ENCODE peak calls at places on chromosomes 4 and X, in four cellular contexts. C is IMR-90, O is mesendoderm, X is H1. Q is an unnamed sample.

GRCh38 chr4:142615324-142615665 is 230.8 kb downstream of the INPP4B start:
- DNase-seq in C (peak), O (peak), X (no peak), Q (no peak)

GRCh38 chr4:111652206-111652605 is 493.0 kb upstream of the FAM241A start:
- DNase-seq in C (no peak), O (peak), X (no peak), Q (no peak)

GRCh38 chr4:5773271-5773555 is 62.2 kb downstream of the EVC start:
- DNase-seq in C (peak), O (no peak), X (peak), Q (peak)

GRCh38 chrX:24190500-24191156 is 41.1 kb downstream of the ZFX start:
- DNase-seq in C (peak), O (no peak), X (no peak), Q (no peak)

GRCh38 chr4:26447378-26447777 is 42.9 kb downstream of the CCKAR start:
- DNase-seq in C (no peak), O (no peak), X (no peak), Q (no peak)

GRCh38 chrX:15366507-15367352 is 17.5 kb downstream of the VEGFD start:
- DNase-seq in C (no peak), O (no peak), X (no peak), Q (no peak)

GRCh38 chr4:123077330-123077729 is 154.9 kb upstream of the NUDT6 start:
- DNase-seq in C (no peak), O (no peak), X (no peak), Q (no peak)

GRCh38 chrX:41384041-41384705 is 50.2 kb downstream of the DDX3X start:
- DNase-seq in C (peak), O (peak), X (no peak), Q (no peak)

GRCh38 chr4:94519019-94519418 is 67.3 kb downstream of the PDLIM5 start:
- DNase-seq in C (no peak), O (no peak), X (no peak), Q (no peak)

GRCh38 chr4:112029642-112030235 is 115.5 kb upstream of the FAM241A start:
- DNase-seq in C (no peak), O (no peak), X (no peak), Q (no peak)

GRCh38 chr4:30719363-30720020 is 677 bp upstream of the PCDH7 start:
- DNase-seq in C (peak), O (peak), X (peak), Q (peak)

GRCh38 chr4:150216725-150217124 is 138.5 kb downstream of the DCLK2 start:
- DNase-seq in C (no peak), O (no peak), X (no peak), Q (no peak)

GRCh38 chr4:80340036-80340435 is 4.5 kb downstream of the CFAP299 start:
- DNase-seq in C (peak), O (no peak), X (no peak), Q (no peak)

GRCh38 chrX:34918091-34918736 is 24.4 kb upstream of the FAM47B start:
- DNase-seq in C (peak), O (no peak), X (no peak), Q (no peak)

GRCh38 chr4:123301942-123302341 is 94.7 kb upstream of the SPRY1 start:
- DNase-seq in C (no peak), O (no peak), X (no peak), Q (no peak)

GRCh38 chrX:78950157-78950556 is 5.0 kb downstream of the P2RY10 start:
- DNase-seq in C (no peak), O (no peak), X (no peak), Q (no peak)

GRCh38 chr4:37216209-37216608 is 28.3 kb upstream of the NWD2 start:
- DNase-seq in C (no peak), O (no peak), X (no peak), Q (no peak)

GRCh38 chrX:79466636-79467035 is 99.5 kb upstream of the ITM2A start:
- DNase-seq in C (no peak), O (no peak), X (no peak), Q (no peak)

GRCh38 chr4:157244348-157244747 is 23.8 kb downstream of the GRIA2 start:
- DNase-seq in C (no peak), O (no peak), X (no peak), Q (no peak)

GRCh38 chr4:183443609-183444148 is 757 bp upstream of the CDKN2AIP start:
- DNase-seq in C (peak), O (peak), X (no peak), Q (peak)

GRCh38 chr4:36128689-36129088 is 115.6 kb downstream of the ARAP2 start:
- DNase-seq in C (peak), O (peak), X (no peak), Q (no peak)

DNA sequence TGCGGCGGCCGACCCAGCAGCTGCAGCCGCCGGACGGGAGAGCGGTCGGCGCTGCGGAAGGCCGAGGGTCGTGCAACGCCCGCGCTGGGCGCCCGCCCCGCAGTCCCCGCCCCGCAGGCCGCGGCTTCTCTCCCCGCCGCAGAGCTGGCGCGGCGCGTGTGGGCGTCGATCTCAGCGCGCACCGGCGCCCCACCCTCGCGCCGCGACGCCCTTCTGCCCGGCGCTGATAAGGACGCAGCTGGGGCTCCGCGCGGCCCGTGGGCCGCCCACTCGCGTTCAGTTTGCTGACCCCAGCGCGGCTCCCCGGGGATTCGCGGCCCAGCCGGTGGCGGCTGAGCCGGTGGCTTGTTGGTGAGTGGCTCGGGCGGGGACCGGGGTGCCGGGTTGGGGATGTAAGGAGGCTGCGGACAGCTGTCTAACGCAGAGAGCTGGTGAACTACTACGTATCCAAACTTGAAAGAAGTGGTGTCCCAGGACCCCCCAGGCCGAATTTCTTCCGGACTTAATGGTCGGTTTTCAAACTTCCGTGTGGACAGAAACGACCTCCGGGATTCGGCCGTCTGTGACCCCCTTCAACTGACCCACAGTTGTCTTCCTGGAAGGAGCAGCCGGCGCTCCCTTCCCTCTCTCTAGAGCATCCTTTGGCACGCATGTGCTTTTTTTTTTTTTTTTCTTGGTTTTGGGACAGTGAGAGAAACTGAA is 1.6 kb downstream of the FHDC1 start:
- DNase-seq in C (peak), O (no peak), X (peak), Q (no peak)
- H3K4ac ChIP-seq in C (no peak), O (peak), X (no peak), Q (no peak)

DNA sequence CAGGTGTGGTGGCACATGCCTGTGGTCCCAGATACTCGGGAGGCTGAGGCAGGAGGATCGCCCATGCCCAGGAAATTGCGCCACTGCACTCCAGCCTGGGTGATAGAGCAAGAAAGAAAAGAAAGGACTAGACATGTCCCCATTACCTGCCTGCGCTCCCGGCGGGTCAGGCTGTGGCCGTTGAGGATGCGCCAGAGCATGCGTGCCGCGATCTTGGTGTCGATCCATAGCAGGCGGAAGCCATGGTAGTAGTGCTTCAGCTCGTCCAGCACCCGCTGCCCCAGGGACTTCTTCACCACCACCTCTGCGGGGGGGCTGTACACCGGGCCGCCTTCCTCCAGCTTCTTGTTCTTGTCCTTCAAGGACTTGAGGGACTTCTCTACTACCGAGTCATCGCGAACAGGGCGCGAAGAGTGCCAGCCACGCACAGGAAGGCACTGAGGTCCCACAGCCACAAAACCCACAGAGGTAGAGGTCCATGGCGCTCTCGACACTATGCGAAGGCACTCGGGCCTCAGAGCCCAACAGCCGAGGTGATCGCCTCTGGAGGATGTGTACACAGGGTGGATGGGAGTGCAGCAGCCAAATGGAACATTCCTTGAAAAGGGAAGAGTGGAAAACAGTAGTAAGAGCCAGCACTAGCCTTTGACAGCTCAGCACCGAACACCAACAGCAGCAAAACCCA is 14.6 kb downstream of the LETM1 start:
- DNase-seq in C (no peak), O (no peak), X (no peak), Q (no peak)
- H4K5ac ChIP-seq in C (no peak), O (no peak), X (no peak), Q (no peak)

GRCh38 chr4:54232151-54232688 is 3.1 kb downstream of the PDGFRA start:
- DNase-seq in C (no peak), O (peak), X (peak), Q (no peak)
- H3K9ac ChIP-seq in C (peak), O (peak), X (no peak), Q (no peak)

DNA sequence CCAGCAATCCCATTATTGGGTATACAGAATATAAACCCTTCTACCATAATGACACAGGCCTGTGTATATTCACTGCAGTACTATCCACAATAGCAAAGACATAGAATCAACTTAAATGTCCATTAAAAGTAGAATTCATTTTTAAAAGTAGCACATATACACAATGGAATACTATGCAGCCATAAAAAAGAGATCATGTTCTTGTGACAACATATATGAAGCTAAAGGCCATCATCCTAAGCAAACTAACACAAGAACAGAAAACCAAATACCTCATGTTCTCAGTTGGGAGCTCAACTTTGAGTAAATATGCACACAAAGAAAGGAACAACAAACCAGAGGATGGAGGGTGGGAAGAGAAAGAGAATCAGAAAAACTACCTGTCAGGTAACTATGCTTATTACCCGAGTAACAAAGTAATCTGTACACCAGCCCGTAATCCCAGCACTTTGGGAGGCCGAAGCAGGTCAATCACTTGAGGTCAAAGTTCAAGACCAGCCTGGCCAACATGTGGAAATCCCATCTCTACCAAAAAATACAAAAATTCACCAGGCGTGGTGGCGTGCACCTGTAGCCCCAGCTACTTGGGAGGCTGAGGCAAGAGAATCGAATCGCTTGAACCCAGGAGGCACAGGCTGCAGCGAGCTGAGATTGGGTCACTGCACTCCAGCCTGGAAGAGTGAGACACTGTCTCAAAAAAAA is 22.8 kb downstream of the DHX15 start:
- DNase-seq in C (no peak), O (no peak), X (no peak), Q (no peak)
- H3K4ac ChIP-seq in C (no peak), O (no peak), X (no peak), Q (no peak)

GRCh38 chr4:186033027-186033426 is 35.9 kb upstream of the TLR3 start:
- DNase-seq in C (no peak), O (no peak), X (no peak), Q (no peak)
- H4K5ac ChIP-seq in C (no peak), O (no peak), X (no peak), Q (no peak)

GRCh38 chrX:30887721-30888120 is 1.3 kb downstream of the TAB3 start:
- DNase-seq in C (no peak), O (no peak), X (no peak), Q (no peak)
- H3K9ac ChIP-seq in C (no peak), O (no peak), X (no peak), Q (no peak)

DNA sequence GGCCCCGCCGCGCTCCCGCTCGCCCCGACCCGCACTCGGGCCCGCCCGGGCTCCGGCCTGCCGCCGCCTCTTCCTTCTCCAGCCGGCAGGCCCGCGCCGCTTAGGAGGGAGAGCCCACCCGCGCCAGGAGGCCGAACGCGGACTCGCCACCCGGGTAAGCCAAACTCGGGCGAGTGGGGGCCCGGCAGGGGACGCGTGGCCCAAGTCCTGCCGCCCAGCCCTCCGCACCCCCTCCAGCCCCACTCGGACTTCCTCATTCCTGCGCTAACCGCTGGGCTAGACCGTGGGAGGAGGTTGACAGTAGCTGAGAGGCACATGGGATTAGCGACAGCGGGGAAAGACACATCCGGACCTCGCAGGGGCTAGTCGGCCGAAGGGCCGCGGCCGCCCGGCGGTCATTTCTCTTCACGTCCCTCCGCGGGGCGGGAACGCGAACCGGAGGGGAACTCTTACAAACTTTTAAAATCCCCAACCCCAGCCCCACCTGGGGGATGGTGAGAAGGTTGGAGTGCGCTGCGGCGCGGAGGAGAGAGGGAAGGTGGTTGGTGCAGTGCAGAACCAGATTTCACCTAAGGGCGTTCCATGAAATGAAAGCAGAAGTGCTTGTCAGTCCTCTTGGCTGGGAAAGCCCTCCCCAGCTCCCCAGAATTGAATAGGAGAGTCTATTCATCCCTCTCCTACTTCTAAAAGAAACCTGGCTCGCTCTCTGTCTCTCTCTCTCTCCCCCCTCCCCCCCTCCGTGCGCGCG is 650 bp downstream of the NFKB1 start:
- DNase-seq in C (peak), O (peak), X (no peak), Q (peak)
- H3K4ac ChIP-seq in C (peak), O (peak), X (peak), Q (no peak)

DNA sequence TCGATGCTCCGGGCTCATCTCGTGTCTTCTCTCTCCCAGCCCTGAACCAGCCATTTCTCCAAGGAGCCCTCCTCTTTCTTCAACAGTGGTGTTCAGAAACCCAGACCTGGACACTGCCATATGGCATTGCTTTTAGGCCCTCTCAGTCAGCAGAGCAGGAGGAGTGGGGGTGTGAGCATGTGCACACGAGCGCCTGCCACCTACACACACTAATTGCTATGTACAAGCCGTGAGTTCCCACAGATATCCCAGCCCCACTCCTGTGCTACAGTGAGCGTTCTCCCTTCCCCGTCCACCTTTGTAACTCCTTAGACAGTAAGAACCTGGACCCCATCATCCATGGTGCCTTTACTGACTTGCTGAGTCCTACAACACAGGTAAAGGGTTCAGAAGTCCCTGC is 53.8 kb downstream of the TNIP2 start:
- DNase-seq in C (no peak), O (no peak), X (no peak), Q (no peak)
- H4K5ac ChIP-seq in C (no peak), O (no peak), X (no peak), Q (no peak)

DNA sequence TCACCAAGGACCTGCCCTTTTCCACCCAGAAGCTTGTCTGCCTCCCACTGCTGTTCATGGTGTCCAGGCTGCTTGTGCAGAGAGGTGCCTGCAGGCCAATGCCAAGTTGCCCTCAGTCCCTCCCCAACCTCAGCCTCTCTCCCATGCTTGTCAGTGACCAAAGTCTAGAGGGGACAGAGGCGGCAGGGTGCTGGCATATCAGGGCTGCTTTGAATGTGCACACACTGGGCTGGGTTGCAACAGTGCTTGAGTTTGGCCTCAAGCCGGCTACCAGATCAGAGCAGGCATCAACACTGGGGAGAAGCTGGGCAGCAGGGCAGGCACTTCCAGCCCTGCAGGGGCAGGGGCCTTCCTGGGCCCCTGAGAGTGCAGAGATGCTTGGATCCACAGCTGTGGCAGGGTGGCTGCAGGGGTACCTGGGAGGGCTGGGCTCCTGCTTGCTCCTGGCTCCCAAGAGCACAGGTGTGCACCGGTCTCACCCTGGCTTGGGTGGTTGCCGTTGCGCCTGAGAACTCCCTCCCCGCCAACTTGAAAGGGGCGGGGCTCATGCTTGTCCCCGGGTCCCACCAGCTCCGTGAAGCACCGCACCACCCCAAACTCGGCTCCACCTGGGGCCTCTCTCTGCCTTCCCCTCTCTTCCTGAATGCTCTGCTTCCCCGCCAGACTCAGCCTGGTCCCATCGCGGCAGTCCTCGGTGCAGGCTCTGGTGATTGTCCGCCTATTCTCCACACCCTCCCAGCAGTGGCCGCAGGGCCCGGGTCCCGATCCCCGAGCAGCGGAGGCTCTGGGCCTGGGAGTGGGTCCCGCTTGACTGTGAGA is 1681.9 kb upstream of the ADGRL3 start:
- DNase-seq in C (no peak), O (no peak), X (no peak), Q (peak)
- H3K9ac ChIP-seq in C (no peak), O (no peak), X (no peak), Q (no peak)

GRCh38 chrX:154371771-154372300 is 2.6 kb downstream of the FLNA start:
- DNase-seq in C (no peak), O (no peak), X (no peak), Q (no peak)
- H3K4ac ChIP-seq in C (peak), O (peak), X (no peak), Q (no peak)